ENCODE peak calls at places on chromosomes 2 and 18, in five cellular contexts. One of them, this sample, is unnamed.

GRCh38 chr18:27413495-27414401 is 228.6 kb upstream of the CHST9 start:
- DNase-seq in HTR-8/SVneo: peak; percentile 2
- DNase-seq in activated CD4-positive, alpha-beta T cell treated with anti-CD3 and anti-CD28 coated beads, Interleukin-2, amount 50 U/mL, for 1 hour: no peak
- DNase-seq in activated CD8-positive, alpha-beta memory T cell treated with anti-CD3 and anti-CD28 coated beads for 4 hours: no peak
- DNase-seq in HFFc6: no peak
- DNase-seq in this sample: peak; percentile 20

GRCh38 chr2:71454221-71455010 is 1.1 kb downstream of the DYSF start:
- DNase-seq in HTR-8/SVneo: no peak
- DNase-seq in activated CD4-positive, alpha-beta T cell treated with anti-CD3 and anti-CD28 coated beads, Interleukin-2, amount 50 U/mL, for 1 hour: no peak
- DNase-seq in activated CD8-positive, alpha-beta memory T cell treated with anti-CD3 and anti-CD28 coated beads for 4 hours: no peak
- DNase-seq in HFFc6: no peak
- DNase-seq in this sample: no peak

GRCh38 chr2:99184811-99185210 is 3.8 kb downstream of the MRPL30 start:
- DNase-seq in HTR-8/SVneo: no peak
- DNase-seq in activated CD4-positive, alpha-beta T cell treated with anti-CD3 and anti-CD28 coated beads, Interleukin-2, amount 50 U/mL, for 1 hour: no peak
- DNase-seq in activated CD8-positive, alpha-beta memory T cell treated with anti-CD3 and anti-CD28 coated beads for 4 hours: no peak
- DNase-seq in HFFc6: no peak
- DNase-seq in this sample: no peak

GRCh38 chr2:35168351-35168750 is 1187.2 kb upstream of the CRIM1 start:
- DNase-seq in HTR-8/SVneo: no peak
- DNase-seq in activated CD4-positive, alpha-beta T cell treated with anti-CD3 and anti-CD28 coated beads, Interleukin-2, amount 50 U/mL, for 1 hour: no peak
- DNase-seq in activated CD8-positive, alpha-beta memory T cell treated with anti-CD3 and anti-CD28 coated beads for 4 hours: no peak
- DNase-seq in HFFc6: no peak
- DNase-seq in this sample: no peak

GRCh38 chr2:233444501-233444900 is 90.2 kb downstream of the DGKD start:
- DNase-seq in HTR-8/SVneo: no peak
- DNase-seq in activated CD4-positive, alpha-beta T cell treated with anti-CD3 and anti-CD28 coated beads, Interleukin-2, amount 50 U/mL, for 1 hour: no peak
- DNase-seq in activated CD8-positive, alpha-beta memory T cell treated with anti-CD3 and anti-CD28 coated beads for 4 hours: no peak
- DNase-seq in HFFc6: no peak
- DNase-seq in this sample: no peak

GRCh38 chr2:73937103-73937885 is 10.6 kb downstream of the DGUOK start:
- DNase-seq in HTR-8/SVneo: no peak
- DNase-seq in activated CD4-positive, alpha-beta T cell treated with anti-CD3 and anti-CD28 coated beads, Interleukin-2, amount 50 U/mL, for 1 hour: no peak
- DNase-seq in activated CD8-positive, alpha-beta memory T cell treated with anti-CD3 and anti-CD28 coated beads for 4 hours: no peak
- DNase-seq in HFFc6: no peak
- DNase-seq in this sample: no peak

GRCh38 chr18:70420151-70420898 is 131.5 kb downstream of the SOCS6 start:
- DNase-seq in HTR-8/SVneo: no peak
- DNase-seq in activated CD4-positive, alpha-beta T cell treated with anti-CD3 and anti-CD28 coated beads, Interleukin-2, amount 50 U/mL, for 1 hour: no peak
- DNase-seq in activated CD8-positive, alpha-beta memory T cell treated with anti-CD3 and anti-CD28 coated beads for 4 hours: no peak
- DNase-seq in HFFc6: peak; percentile 79
- DNase-seq in this sample: no peak

GRCh38 chr2:182499706-182500470 is 73.1 kb upstream of the PDE1A start:
- DNase-seq in HTR-8/SVneo: no peak
- DNase-seq in activated CD4-positive, alpha-beta T cell treated with anti-CD3 and anti-CD28 coated beads, Interleukin-2, amount 50 U/mL, for 1 hour: no peak
- DNase-seq in activated CD8-positive, alpha-beta memory T cell treated with anti-CD3 and anti-CD28 coated beads for 4 hours: no peak
- DNase-seq in HFFc6: no peak
- DNase-seq in this sample: no peak

GRCh38 chr2:196160101-196160500 is 11.3 kb downstream of the STK17B start:
- DNase-seq in HTR-8/SVneo: peak; percentile 69
- DNase-seq in activated CD4-positive, alpha-beta T cell treated with anti-CD3 and anti-CD28 coated beads, Interleukin-2, amount 50 U/mL, for 1 hour: no peak
- DNase-seq in activated CD8-positive, alpha-beta memory T cell treated with anti-CD3 and anti-CD28 coated beads for 4 hours: no peak
- DNase-seq in HFFc6: peak; percentile 76
- DNase-seq in this sample: no peak

GRCh38 chr2:97738236-97739019 is 25.1 kb downstream of the ZAP70 start:
- DNase-seq in HTR-8/SVneo: no peak
- DNase-seq in activated CD4-positive, alpha-beta T cell treated with anti-CD3 and anti-CD28 coated beads, Interleukin-2, amount 50 U/mL, for 1 hour: no peak
- DNase-seq in activated CD8-positive, alpha-beta memory T cell treated with anti-CD3 and anti-CD28 coated beads for 4 hours: no peak
- DNase-seq in HFFc6: no peak
- DNase-seq in this sample: no peak

GRCh38 chr2:198322275-198322674 is 517.9 kb downstream of the PLCL1 start:
- DNase-seq in HTR-8/SVneo: no peak
- DNase-seq in activated CD4-positive, alpha-beta T cell treated with anti-CD3 and anti-CD28 coated beads, Interleukin-2, amount 50 U/mL, for 1 hour: no peak
- DNase-seq in activated CD8-positive, alpha-beta memory T cell treated with anti-CD3 and anti-CD28 coated beads for 4 hours: no peak
- DNase-seq in HFFc6: no peak
- DNase-seq in this sample: no peak

GRCh38 chr18:55323051-55323994 is 264.7 kb downstream of the TCF4 start:
- DNase-seq in HTR-8/SVneo: no peak
- DNase-seq in activated CD4-positive, alpha-beta T cell treated with anti-CD3 and anti-CD28 coated beads, Interleukin-2, amount 50 U/mL, for 1 hour: no peak
- DNase-seq in activated CD8-positive, alpha-beta memory T cell treated with anti-CD3 and anti-CD28 coated beads for 4 hours: no peak
- DNase-seq in HFFc6: no peak
- DNase-seq in this sample: no peak